ENCODE peak calls at places on chromosomes 7 and 10, in six cellular contexts. G is sigmoid colon, X is mammary epithelial cell, V is Calu3, H is RWPE1, L is progenitor cell of endocrine pancreas. W is an unnamed sample.

GRCh38 chr7:158863611-158864506 is 7.5 kb downstream of the DYNC2I1 start:
- DNase-seq in G (peak), X (peak), V (peak), H (peak), L (no peak), W (peak)

GRCh38 chr10:71939304-71939703 is 24.9 kb upstream of the CHST3 start:
- DNase-seq in G (no peak), X (no peak), V (no peak), H (no peak), L (no peak), W (no peak)

GRCh38 chr10:124677871-124678565 is 66.2 kb downstream of the FAM53B start:
- DNase-seq in G (no peak), X (no peak), V (no peak), H (no peak), L (no peak), W (no peak)

GRCh38 chr7:100220833-100221718 is 1.3 kb downstream of the PVRIG start:
- DNase-seq in G (no peak), X (no peak), V (no peak), H (no peak), L (no peak), W (no peak)

GRCh38 chr7:105278973-105279687 is 109.6 kb downstream of the SRPK2 start:
- DNase-seq in G (no peak), X (no peak), V (peak), H (no peak), L (no peak), W (no peak)

GRCh38 chr10:88157981-88158465 is 294.6 kb downstream of the PTEN start:
- DNase-seq in G (peak), X (peak), V (no peak), H (peak), L (no peak), W (peak)

GRCh38 chr7:154684651-154685563 is 318.0 kb downstream of the PAXIP1 start:
- DNase-seq in G (no peak), X (no peak), V (no peak), H (no peak), L (no peak), W (no peak)

GRCh38 chr10:50577681-50578350 is 45.9 kb downstream of the SGMS1 start:
- DNase-seq in G (no peak), X (no peak), V (peak), H (no peak), L (no peak), W (no peak)

GRCh38 chr10:46028584-46029570 is 1.5 kb downstream of the NCOA4 start:
- DNase-seq in G (no peak), X (peak), V (peak), H (peak), L (no peak), W (peak)

GRCh38 chr7:17608114-17608833 is 309.8 kb downstream of the AHR start:
- DNase-seq in G (no peak), X (peak), V (no peak), H (no peak), L (no peak), W (peak)

GRCh38 chr10:9922123-9922685 is 1095.5 kb upstream of the CELF2 start:
- DNase-seq in G (no peak), X (no peak), V (no peak), H (no peak), L (no peak), W (no peak)

GRCh38 chr10:44628921-44629320 is 244.0 kb upstream of the CXCL12 start:
- DNase-seq in G (no peak), X (peak), V (no peak), H (peak), L (no peak), W (peak)

GRCh38 chr10:3469639-3470020 is 297.0 kb upstream of the PITRM1 start:
- DNase-seq in G (no peak), X (peak), V (no peak), H (no peak), L (no peak), W (peak)

GRCh38 chr7:129502708-129503685 is 666 bp downstream of the SMKR1 start:
- DNase-seq in G (no peak), X (no peak), V (no peak), H (peak), L (peak), W (no peak)

GRCh38 chr10:53536322-53536721 is 763.7 kb upstream of the MBL2 start:
- DNase-seq in G (no peak), X (peak), V (no peak), H (no peak), L (no peak), W (peak)

GRCh38 chr7:25894002-25894901 is 257.7 kb upstream of the NFE2L3 start:
- DNase-seq in G (no peak), X (peak), V (peak), H (peak), L (no peak), W (peak)

GRCh38 chr7:96591900-96592676 is 117.6 kb downstream of the SEM1 start:
- DNase-seq in G (no peak), X (no peak), V (no peak), H (no peak), L (no peak), W (no peak)

GRCh38 chr10:78972160-78972946 is 96.4 kb upstream of the ZMIZ1 start:
- DNase-seq in G (peak), X (peak), V (peak), H (no peak), L (no peak), W (peak)

GRCh38 chr7:17044396-17044795 is 162.6 kb upstream of the AGR3 start:
- DNase-seq in G (no peak), X (no peak), V (no peak), H (no peak), L (no peak), W (no peak)

GRCh38 chr7:7769712-7770111 is 51.3 kb upstream of the RPA3 start:
- DNase-seq in G (no peak), X (no peak), V (no peak), H (no peak), L (no peak), W (no peak)

GRCh38 chr10:91702586-91703088 is 69.8 kb upstream of the PPP1R3C start:
- DNase-seq in G (no peak), X (no peak), V (no peak), H (no peak), L (no peak), W (no peak)

GRCh38 chr7:157981778-157982177 is 605.8 kb downstream of the PTPRN2 start:
- DNase-seq in G (peak), X (no peak), V (no peak), H (no peak), L (no peak), W (no peak)

GRCh38 chr10:128147064-128147463 is 20.8 kb upstream of the MKI67 start:
- DNase-seq in G (no peak), X (peak), V (no peak), H (no peak), L (no peak), W (no peak)

GRCh38 chr10:11874568-11875182 is 51.5 kb downstream of the PROSER2 start:
- DNase-seq in G (peak), X (peak), V (peak), H (peak), L (peak), W (peak)

GRCh38 chr7:119197872-119198527 is 973.5 kb downstream of the ANKRD7 start:
- DNase-seq in G (no peak), X (peak), V (peak), H (peak), L (no peak), W (peak)

GRCh38 chr10:109838592-109839244 is 84.6 kb downstream of the XPNPEP1 start:
- DNase-seq in G (no peak), X (no peak), V (no peak), H (no peak), L (no peak), W (no peak)

GRCh38 chr10:67925449-67926005 is 41.1 kb downstream of the SIRT1 start:
- DNase-seq in G (no peak), X (peak), V (no peak), H (no peak), L (no peak), W (no peak)

GRCh38 chr7:87058739-87059524 is 522 bp downstream of the ELAPOR2 start:
- DNase-seq in G (peak), X (no peak), V (no peak), H (peak), L (no peak), W (peak)

GRCh38 chr7:8260871-8261707 is 878 bp downstream of the ICA1 start:
- DNase-seq in G (peak), X (peak), V (peak), H (peak), L (peak), W (peak)

GRCh38 chr10:29681700-29682444 is 47.1 kb upstream of the SVIL start:
- DNase-seq in G (no peak), X (no peak), V (no peak), H (no peak), L (no peak), W (peak)

GRCh38 chr10:7908541-7909210 is 90.4 kb downstream of the TAF3 start:
- DNase-seq in G (no peak), X (no peak), V (peak), H (no peak), L (no peak), W (no peak)

GRCh38 chr7:98831641-98832221 is 38.1 kb downstream of the TMEM130 start:
- DNase-seq in G (no peak), X (no peak), V (peak), H (no peak), L (no peak), W (peak)

GRCh38 chr7:23680417-23681405 is 712 bp downstream of the FAM221A start:
- DNase-seq in G (peak), X (peak), V (peak), H (peak), L (peak), W (no peak)

GRCh38 chr7:87876759-87877234 is 504 bp downstream of the DBF4 start:
- DNase-seq in G (peak), X (peak), V (peak), H (peak), L (peak), W (peak)

GRCh38 chr10:3774018-3774813 is 10.8 kb downstream of the KLF6 start:
- DNase-seq in G (no peak), X (peak), V (no peak), H (no peak), L (no peak), W (peak)

GRCh38 chr10:7000063-7000462 is 410.8 kb downstream of the SFMBT2 start:
- DNase-seq in G (no peak), X (no peak), V (no peak), H (no peak), L (no peak), W (no peak)

GRCh38 chr7:80028717-80029116 is 105.9 kb upstream of the GNAI1 start:
- DNase-seq in G (no peak), X (no peak), V (no peak), H (no peak), L (no peak), W (no peak)
- TF ChIP-seq CTCF in G (no peak), X (no peak), V (no peak), H (no peak), L (no peak), W (no peak)

GRCh38 chr7:138867744-138868143 is 69.7 kb upstream of the ATP6V0A4 start:
- DNase-seq in G (no peak), X (no peak), V (no peak), H (no peak), L (no peak), W (no peak)

GRCh38 chr7:138864667-138865066 is 66.7 kb upstream of the ATP6V0A4 start:
- DNase-seq in G (no peak), X (peak), V (peak), H (peak), L (no peak), W (peak)

GRCh38 chr7:138863931-138864330 is 65.9 kb upstream of the ATP6V0A4 start:
- DNase-seq in G (no peak), X (no peak), V (no peak), H (no peak), L (no peak), W (no peak)

GRCh38 chr7:138866353-138866752 is 68.4 kb upstream of the ATP6V0A4 start:
- DNase-seq in G (no peak), X (no peak), V (no peak), H (no peak), L (no peak), W (no peak)

DNA sequence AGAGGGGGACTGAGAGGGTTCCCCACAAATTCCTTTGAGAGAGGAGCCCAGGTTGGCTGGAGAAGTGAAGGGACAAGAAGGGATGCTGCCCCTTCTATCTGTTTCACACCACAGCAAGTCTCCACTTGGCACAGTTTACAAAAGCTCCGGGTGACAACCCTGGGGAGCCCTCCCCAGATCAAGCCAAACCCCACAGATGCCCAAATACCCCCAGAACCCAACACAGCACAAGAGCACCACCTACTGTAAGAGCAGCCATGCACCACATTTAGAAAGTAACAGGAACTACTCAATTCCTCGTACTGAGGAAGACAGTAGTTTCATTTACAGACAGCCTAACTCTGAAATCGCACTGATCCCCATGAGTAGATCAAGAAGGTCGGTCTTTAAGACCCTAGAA is 67.8 kb upstream of the ATP6V0A4 start:
- DNase-seq in G (no peak), X (no peak), V (peak), H (peak), L (no peak), W (no peak)
- TF ChIP-seq CTCF in G (no peak), X (peak), V (peak), H (no peak), L (no peak), W (peak)

DNA sequence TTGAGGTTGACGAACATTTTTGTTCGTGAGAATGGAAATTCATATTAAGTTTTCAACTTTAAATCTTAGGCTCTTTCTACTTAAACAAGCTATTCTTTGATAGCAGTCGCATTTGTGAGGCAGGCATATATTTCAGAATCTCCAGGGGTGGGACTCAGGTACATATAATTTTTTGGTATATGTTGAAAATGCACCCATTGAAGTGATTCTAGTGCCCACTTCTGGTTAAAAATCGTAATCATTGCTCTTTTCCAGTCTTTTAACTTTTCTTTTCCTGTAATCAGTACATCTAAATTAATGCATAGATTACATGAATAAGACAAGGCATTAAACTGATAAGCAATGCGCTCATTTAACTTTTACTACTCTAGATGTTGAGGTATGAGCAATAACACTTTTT is 67.8 kb downstream of the ZNRF2 start:
- DNase-seq in G (no peak), X (no peak), V (no peak), H (no peak), L (no peak), W (peak)
- TF ChIP-seq CTCF in G (no peak), X (no peak), V (peak), H (no peak), L (no peak), W (peak)

GRCh38 chr10:121664671-121665070 is 66.4 kb upstream of the FGFR2 start:
- DNase-seq in G (no peak), X (peak), V (no peak), H (no peak), L (no peak), W (no peak)

GRCh38 chr10:121665809-121666208 is 67.6 kb upstream of the FGFR2 start:
- DNase-seq in G (no peak), X (no peak), V (no peak), H (no peak), L (no peak), W (peak)

GRCh38 chr10:121662531-121662930 is 64.3 kb upstream of the FGFR2 start:
- DNase-seq in G (no peak), X (no peak), V (no peak), H (no peak), L (no peak), W (no peak)

GRCh38 chr10:121661451-121661851 is 63.2 kb upstream of the FGFR2 start:
- DNase-seq in G (no peak), X (no peak), V (no peak), H (no peak), L (no peak), W (no peak)

DNA sequence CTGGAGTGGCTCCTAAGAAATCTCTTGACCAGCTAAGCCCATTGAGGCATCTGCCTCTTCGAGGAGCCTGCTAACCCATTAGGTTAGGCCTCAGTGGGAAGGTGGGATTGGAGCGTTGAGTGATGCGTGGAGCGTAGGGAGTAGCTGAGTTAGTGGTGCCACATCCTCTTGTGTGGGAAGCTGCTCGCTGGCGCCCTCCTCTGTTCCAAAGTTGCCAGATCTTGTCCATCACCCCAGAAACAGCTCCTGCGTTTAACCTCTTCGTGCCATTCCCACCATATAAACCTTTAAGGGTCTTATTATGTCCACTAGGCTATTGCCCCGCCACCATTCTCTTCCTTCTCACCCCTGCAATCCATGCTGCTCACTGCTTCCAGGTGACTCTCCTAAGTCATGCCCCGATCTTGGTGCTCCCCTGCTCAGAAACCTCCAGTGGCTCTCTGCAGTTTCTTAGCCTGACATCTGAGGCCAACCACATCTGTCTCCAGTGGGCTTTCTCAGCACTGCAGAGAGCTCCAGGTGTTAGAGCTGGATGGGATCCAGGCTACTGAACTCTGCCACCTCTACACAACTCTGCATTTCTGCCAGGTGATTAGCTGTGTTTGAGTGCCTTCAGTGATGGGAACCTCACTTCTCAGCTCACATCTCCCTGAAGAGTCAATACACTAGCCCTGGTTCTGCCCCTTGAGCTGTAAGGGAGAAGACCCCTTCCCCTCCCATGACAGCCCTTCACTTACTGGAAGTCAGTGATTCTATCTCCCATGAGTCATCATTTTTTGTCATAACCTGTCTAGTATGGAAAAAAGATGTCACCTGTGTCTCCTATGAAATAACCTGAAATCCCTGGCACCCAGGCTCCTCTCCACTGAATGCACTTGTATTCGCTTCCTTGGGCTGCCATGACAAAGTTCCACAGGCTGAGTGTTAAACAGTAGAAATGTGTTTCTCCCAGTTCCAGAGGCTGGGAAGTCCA is 65.0 kb upstream of the FGFR2 start:
- DNase-seq in G (no peak), X (peak), V (no peak), H (no peak), L (peak), W (peak)
- TF ChIP-seq CTCF in G (no peak), X (peak), V (no peak), H (no peak), L (peak), W (no peak)

DNA sequence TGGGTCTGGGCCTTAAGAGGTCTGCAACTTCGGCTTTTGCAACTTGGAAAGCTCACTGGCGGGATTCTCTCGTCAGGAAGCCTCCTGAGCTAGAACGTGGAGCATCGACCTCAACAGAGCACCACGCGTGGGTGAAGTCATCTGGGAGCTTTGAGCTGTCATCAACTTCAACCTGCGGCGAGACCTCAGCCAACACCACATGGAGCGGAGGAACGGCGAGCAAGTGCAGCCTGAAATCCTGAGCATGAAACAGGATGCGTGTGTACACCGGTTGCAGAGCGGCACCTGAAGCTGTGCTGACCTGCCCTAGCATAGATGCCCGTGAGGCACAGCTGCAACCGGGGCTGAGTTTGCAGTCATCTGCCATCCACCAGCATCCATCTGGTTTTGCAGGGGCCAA is 295.7 kb upstream of the SHH start:
- DNase-seq in G (no peak), X (no peak), V (no peak), H (no peak), L (no peak), W (no peak)
- TF ChIP-seq CTCF in G (no peak), X (no peak), V (no peak), H (no peak), L (no peak), W (no peak)

GRCh38 chr7:148480479-148481146 is 110.0 kb upstream of the C7orf33 start:
- DNase-seq in G (no peak), X (no peak), V (no peak), H (no peak), L (no peak), W (no peak)
- TF ChIP-seq CTCF in G (no peak), X (no peak), V (no peak), H (no peak), L (no peak), W (no peak)

GRCh38 chr10:17290226-17290625 is 62.2 kb downstream of the VIM start:
- DNase-seq in G (no peak), X (peak), V (peak), H (peak), L (no peak), W (peak)
- TF ChIP-seq CTCF in G (no peak), X (peak), V (peak), H (peak), L (no peak), W (peak)

GRCh38 chr10:59240581-59241183 is 64.2 kb downstream of the PHYHIPL start:
- DNase-seq in G (no peak), X (peak), V (peak), H (peak), L (no peak), W (peak)

GRCh38 chr10:59242057-59242456 is 65.6 kb downstream of the PHYHIPL start:
- DNase-seq in G (no peak), X (no peak), V (no peak), H (no peak), L (no peak), W (no peak)

GRCh38 chr10:59244871-59245270 is 68.4 kb downstream of the PHYHIPL start:
- DNase-seq in G (no peak), X (no peak), V (no peak), H (no peak), L (no peak), W (no peak)

GRCh38 chr10:59243611-59244195 is 67.3 kb downstream of the PHYHIPL start:
- DNase-seq in G (no peak), X (no peak), V (no peak), H (no peak), L (no peak), W (no peak)

DNA sequence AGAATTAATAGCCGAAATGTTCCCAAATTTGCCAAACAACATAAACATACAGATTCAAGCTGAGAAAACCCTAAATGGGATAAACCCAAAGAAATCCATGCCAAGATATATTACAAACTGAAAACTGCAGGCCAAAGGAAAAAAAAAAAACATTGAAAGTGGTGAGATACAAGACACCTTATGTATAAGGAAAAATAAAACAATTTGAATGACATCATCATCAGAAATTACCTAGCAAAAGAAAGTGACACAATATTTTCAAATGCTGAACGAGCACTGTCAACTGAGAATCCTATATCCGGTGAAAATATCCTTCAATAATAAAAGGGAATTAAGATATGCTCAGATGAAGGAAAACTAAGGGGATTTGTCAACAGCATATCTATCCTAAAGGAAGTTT is 66.5 kb downstream of the PHYHIPL start:
- DNase-seq in G (no peak), X (no peak), V (no peak), H (no peak), L (no peak), W (no peak)
- TF ChIP-seq CTCF in G (no peak), X (no peak), V (no peak), H (no peak), L (no peak), W (no peak)

W was measured in MCF 10A.